ENCODE peak calls at places on chromosomes 5 and 9, in six cellular contexts. T is NCI-H69, L is fibroblast of lung, Y is astrocyte of the spinal cord, C is NCI-H1436, X is C1 segment of cervical spinal cord. W is an unnamed sample.

GRCh38 chr9:87710448-87710847 is 15.5 kb upstream of the CTSL start:
- DNase-seq in C (no peak), X (no peak), L (no peak), Y (no peak), T (no peak), W (no peak)

GRCh38 chr9:136880651-136881050 is 5.7 kb upstream of the TRAF2 start:
- DNase-seq in C (no peak), L (no peak), X (no peak), T (peak), Y (no peak), W (no peak)

GRCh38 chr9:78320875-78321496 is 24.1 kb downstream of the PSAT1 start:
- DNase-seq in Y (no peak), T (no peak), L (no peak), C (no peak), X (no peak), W (no peak)

GRCh38 chr5:82011761-82012160 is 39.9 kb downstream of the ATG10 start:
- DNase-seq in C (no peak), Y (peak), T (no peak), L (peak), X (no peak), W (no peak)

GRCh38 chr9:101648493-101648892 is 53.7 kb upstream of the PPP3R2 start:
- DNase-seq in T (no peak), C (no peak), X (no peak), Y (no peak), L (no peak), W (no peak)

GRCh38 chr5:151551985-151552384 is 39.1 kb downstream of the FAT2 start:
- DNase-seq in T (no peak), L (no peak), X (no peak), C (no peak), Y (no peak), W (no peak)

GRCh38 chr5:16773990-16774389 is 157.2 kb upstream of the RETREG1 start:
- DNase-seq in Y (no peak), X (no peak), T (peak), C (peak), L (peak), W (peak)

GRCh38 chr5:54249210-54250028 is 61.0 kb downstream of the ARL15 start:
- DNase-seq in X (no peak), C (no peak), Y (peak), L (peak), T (peak), W (no peak)

GRCh38 chr9:14908221-14909206 is 1.7 kb downstream of the FREM1 start:
- DNase-seq in C (no peak), Y (no peak), X (no peak), T (peak), L (no peak), W (no peak)

GRCh38 chr9:114805670-114806551 is at the start of gene TNFSF15:
- DNase-seq in T (peak), C (no peak), X (no peak), L (peak), Y (no peak), W (no peak)

W was measured in NCI-H1417 treated with DMSO at 0.1 percent for 48 hours.